ENCODE peak calls at places on chromosomes 2 and 18, in ten cellular contexts. Y, B, I, D, H, X, P, A, Z and R are unnamed samples. For H3K36me3, the result is how much of the 10 kb centered on the place peaks cover.

GRCh38 chr2:62974999-62975398 is 75.6 kb upstream of the OTX1 start:
- DNase-seq in I (no peak), P (no peak), D (no peak), Y (no peak), H (no peak), A (no peak), X (no peak), Z (no peak), B (no peak), R (no peak)

GRCh38 chr2:46800625-46801024 is 115.0 kb downstream of the MCFD2 start:
- DNase-seq in D (no peak), I (no peak), X (no peak), A (no peak), Z (no peak), Y (no peak), B (peak), P (no peak), H (no peak), R (no peak)

GRCh38 chr18:44803019-44803650 is 122.4 kb downstream of the SETBP1 start:
- DNase-seq in B (no peak), P (no peak), H (no peak), Z (peak), D (peak), X (no peak), A (no peak), I (no peak), Y (no peak), R (peak)

GRCh38 chr2:202193881-202194353 is 44.5 kb downstream of the SUMO1 start:
- DNase-seq in I (no peak), A (no peak), B (no peak), Z (no peak), P (peak), X (no peak), D (no peak), H (no peak), Y (no peak), R (no peak)

GRCh38 chr2:239250216-239251071 is 150.4 kb downstream of the HDAC4 start:
- DNase-seq in B (no peak), A (no peak), X (no peak), I (no peak), Z (no peak), H (no peak), Y (no peak), D (no peak), P (no peak), R (no peak)

GRCh38 chr2:48113767-48114166 is 207.5 kb upstream of the FBXO11 start:
- DNase-seq in D (no peak), Z (no peak), Y (no peak), X (no peak), B (no peak), I (no peak), A (peak), H (no peak), P (no peak), R (no peak)

GRCh38 chr2:127164761-127165538 is 55.1 kb downstream of the CYP27C1 start:
- DNase-seq in Y (no peak), H (no peak), X (no peak), B (no peak), A (no peak), P (peak), Z (no peak), D (no peak), I (no peak), R (no peak)

GRCh38 chr18:23433360-23433759 is 19.7 kb upstream of the RIOK3 start:
- DNase-seq in Y (no peak), I (no peak), X (no peak), Z (no peak), H (no peak), A (no peak), B (no peak), P (no peak), D (no peak), R (no peak)

GRCh38 chr18:77054288-77054605 is 78.3 kb downstream of the MBP start:
- DNase-seq in A (no peak), B (no peak), Z (no peak), D (no peak), H (no peak), Y (no peak), P (no peak), I (peak), X (no peak), R (no peak)

GRCh38 chr18:2070636-2071035 is 500.7 kb downstream of the METTL4 start:
- DNase-seq in Y (no peak), H (no peak), I (no peak), Z (no peak), A (no peak), D (no peak), X (no peak), P (no peak), B (no peak), R (no peak)

GRCh38 chr18:21740474-21740723 is 193 bp upstream of the MIB1 start:
- DNase-seq in P (peak), Z (peak), H (no peak), Y (no peak), B (peak), D (peak), X (no peak), I (no peak), A (peak), R (peak)

GRCh38 chr2:235005603-235006259 is 53.9 kb downstream of the SH3BP4 start:
- DNase-seq in Z (peak), I (peak), B (no peak), P (peak), D (no peak), A (no peak), Y (no peak), X (no peak), H (no peak), R (peak)

GRCh38 chr2:181307203-181307991 is 149.8 kb upstream of the ITGA4 start:
- DNase-seq in B (no peak), D (no peak), I (no peak), Y (no peak), A (no peak), Z (no peak), X (no peak), P (no peak), H (no peak), R (no peak)

GRCh38 chr2:11342561-11343343 is 1.7 kb downstream of the ROCK2 start:
- DNase-seq in B (peak), Y (no peak), A (peak), Z (peak), H (peak), P (no peak), I (no peak), D (peak), X (no peak), R (peak)

GRCh38 chr2:132416080-132416911 is at the start of gene GPR39:
- DNase-seq in I (peak), H (peak), X (no peak), A (peak), D (peak), Y (no peak), Z (peak), B (peak), P (peak), R (peak)

GRCh38 chr2:96903318-96903717 is 33.4 kb upstream of the SEMA4C start:
- DNase-seq in A (no peak), P (no peak), H (no peak), X (no peak), I (no peak), D (no peak), Y (no peak), B (no peak), Z (no peak), R (no peak)

GRCh38 chr2:216302981-216303676 is 69.2 kb downstream of the MARCHF4 start:
- DNase-seq in P (no peak), D (peak), B (no peak), Z (peak), Y (no peak), I (no peak), X (no peak), H (peak), A (no peak), R (no peak)

GRCh38 chr2:55148269-55148668 is 83.8 kb downstream of the CLHC1 start:
- DNase-seq in P (no peak), Z (no peak), I (no peak), D (peak), X (no peak), Y (no peak), H (no peak), A (peak), B (no peak), R (no peak)

GRCh38 chr18:36157441-36157840 is 27.7 kb downstream of the ELP2 start:
- DNase-seq in H (no peak), A (no peak), Y (no peak), P (no peak), B (no peak), X (no peak), D (peak), Z (peak), I (no peak), R (no peak)

GRCh38 chr2:241692448-241692847 is 5.8 kb upstream of the DTYMK start:
- DNase-seq in X (no peak), H (no peak), A (peak), D (peak), Y (no peak), Z (peak), I (no peak), P (no peak), B (no peak), R (no peak)

GRCh38 chr2:114935031-114935430 is 492.6 kb downstream of the DPP10 start:
- DNase-seq in D (no peak), X (no peak), P (no peak), H (no peak), I (no peak), Z (no peak), Y (no peak), B (no peak), A (no peak), R (no peak)

GRCh38 chr2:98912221-98912851 is 23.7 kb downstream of the CRACDL start:
- DNase-seq in A (peak), Z (peak), B (peak), I (no peak), H (no peak), D (peak), P (no peak), Y (no peak), X (no peak), R (peak)

GRCh38 chr2:16525265-16525887 is 140.3 kb downstream of the CYRIA start:
- DNase-seq in I (peak), P (peak), Z (no peak), B (no peak), A (peak), H (no peak), X (no peak), Y (no peak), D (no peak), R (peak)

GRCh38 chr18:77178559-77178958 is 46.0 kb upstream of the MBP start:
- DNase-seq in A (no peak), P (no peak), I (no peak), D (peak), Y (no peak), B (no peak), X (no peak), Z (peak), H (no peak), R (no peak)

GRCh38 chr2:10932345-10933151 is 20.8 kb downstream of the KCNF1 start:
- DNase-seq in H (no peak), Z (no peak), B (no peak), I (no peak), D (peak), A (no peak), P (no peak), X (no peak), Y (no peak), R (no peak)

GRCh38 chr18:51196811-51197660 is 445 bp downstream of the MEX3C start:
- DNase-seq in I (peak), A (no peak), X (no peak), B (peak), Y (no peak), Z (peak), P (peak), D (peak), H (peak), R (peak)

GRCh38 chr2:128195435-128195984 is 104.5 kb downstream of the UGGT1 start:
- DNase-seq in P (no peak), B (no peak), Y (no peak), H (no peak), A (no peak), X (no peak), Z (no peak), D (no peak), I (no peak), R (no peak)

GRCh38 chr2:133287709-133288108 is 280.6 kb downstream of the NCKAP5 start:
- DNase-seq in Z (peak), H (peak), B (no peak), I (no peak), X (no peak), A (peak), Y (no peak), D (peak), P (no peak), R (no peak)

GRCh38 chr2:43274721-43275120 is 48.3 kb upstream of the ZFP36L2 start:
- DNase-seq in A (no peak), Z (peak), Y (no peak), H (no peak), I (no peak), D (no peak), X (no peak), P (no peak), B (no peak), R (no peak)

GRCh38 chr2:104434363-104434792 is 419.5 kb upstream of the POU3F3 start:
- DNase-seq in H (no peak), A (no peak), B (no peak), Y (no peak), P (peak), I (no peak), Z (peak), D (no peak), X (no peak), R (no peak)

GRCh38 chr2:30219886-30220478 is 11.4 kb upstream of the LBH start:
- DNase-seq in H (no peak), Z (no peak), Y (no peak), I (no peak), B (no peak), D (no peak), P (no peak), X (no peak), A (no peak), R (no peak)

GRCh38 chr18:51417643-51418483 is 220.4 kb upstream of the MEX3C start:
- DNase-seq in X (no peak), B (no peak), Y (no peak), H (no peak), P (peak), I (no peak), Z (no peak), A (no peak), D (no peak), R (no peak)

GRCh38 chr2:219059725-219060682 is 717 bp downstream of the IHH start:
- DNase-seq in I (no peak), P (peak), D (no peak), X (peak), H (no peak), Y (no peak), Z (no peak), A (no peak), B (no peak), R (no peak)

GRCh38 chr2:147345246-147345645 is 499.6 kb upstream of the ACVR2A start:
- DNase-seq in H (no peak), D (no peak), X (no peak), Y (no peak), I (no peak), Z (peak), P (no peak), B (no peak), A (peak), R (no peak)

GRCh38 chr2:233451950-233452349 is 97.7 kb downstream of the DGKD start:
- DNase-seq in H (no peak), X (no peak), B (no peak), I (peak), Y (no peak), D (no peak), Z (no peak), P (no peak), A (no peak), R (no peak)

GRCh38 chr2:233455006-233455405 is 100.7 kb downstream of the DGKD start:
- DNase-seq in P (no peak), H (no peak), B (no peak), D (no peak), I (no peak), A (no peak), X (no peak), Y (no peak), Z (no peak), R (no peak)

GRCh38 chr2:233453916-233454315 is 99.6 kb downstream of the DGKD start:
- DNase-seq in A (no peak), B (no peak), Y (no peak), I (no peak), P (no peak), H (no peak), D (no peak), Z (no peak), X (no peak), R (no peak)

GRCh38 chr2:233455491-233455890 is 101.2 kb downstream of the DGKD start:
- DNase-seq in H (no peak), A (no peak), I (no peak), Y (no peak), B (no peak), D (no peak), Z (no peak), P (no peak), X (no peak), R (no peak)

GRCh38 chr2:233453111-233453915 is 99.0 kb downstream of the DGKD start:
- DNase-seq in A (no peak), D (no peak), Z (no peak), P (no peak), B (no peak), X (no peak), Y (no peak), H (no peak), I (no peak), R (peak)
- H3K36me3 ChIP-seq in A (half or more), D (under half), Z (under half), P (under half), B (half or more), X (half or more), Y (half or more), H (half or more), I (under half), R (under half)

GRCh38 chr2:86150502-86150901 is 44.5 kb downstream of the PTCD3 start:
- DNase-seq in I (no peak), D (no peak), X (no peak), B (no peak), Z (no peak), A (no peak), P (no peak), H (no peak), Y (no peak), R (no peak)
- H3K36me3 ChIP-seq in I (half or more), D (under half), X (half or more), B (under half), Z (under half), A (half or more), P (under half), H (half or more), Y (half or more), R (under half)

GRCh38 chr2:73448856-73449255 is 63.2 kb downstream of the ALMS1 start:
- DNase-seq in I (no peak), D (no peak), P (no peak), X (no peak), Y (no peak), Z (no peak), A (no peak), H (no peak), B (no peak), R (no peak)
- H3K36me3 ChIP-seq in I (half or more), D (under half), P (under half), X (under half), Y (under half), Z (under half), A (under half), H (under half), B (under half), R (under half)

GRCh38 chr18:54878662-54879058 is 50.4 kb downstream of the RAB27B start:
- DNase-seq in A (no peak), Z (no peak), D (peak), X (no peak), H (no peak), B (no peak), I (no peak), P (no peak), Y (no peak), R (no peak)
- H3K36me3 ChIP-seq in A (under half), Z (under half), D (under half), X (under half), H (under half), B (under half), I (under half), P (under half), Y (under half), R (under half)

GRCh38 chr2:233838726-233839446 is 15.4 kb downstream of the HJURP start:
- DNase-seq in D (no peak), A (no peak), X (no peak), I (no peak), Z (no peak), Y (no peak), H (no peak), B (no peak), P (no peak), R (peak)
- H3K36me3 ChIP-seq in D (under half), A (half or more), X (under half), I (half or more), Z (under half), Y (under half), H (half or more), B (under half), P (half or more), R (under half)

GRCh38 chr18:49490246-49490762 is 3.3 kb upstream of the C18orf32 start:
- DNase-seq in Y (no peak), H (peak), I (no peak), X (no peak), P (no peak), A (no peak), Z (peak), D (no peak), B (no peak), R (no peak)

GRCh38 chr18:49487711-49488310 is 777 bp upstream of the C18orf32 start:
- DNase-seq in Y (no peak), B (no peak), A (no peak), P (no peak), Z (no peak), D (no peak), I (no peak), X (no peak), H (no peak), R (no peak)

GRCh38 chr18:49483198-49483597 is 3.8 kb downstream of the C18orf32 start:
- DNase-seq in I (no peak), A (no peak), P (no peak), Y (no peak), H (no peak), B (no peak), Z (no peak), X (no peak), D (no peak), R (no peak)

GRCh38 chr18:49486959-49487710 is at the start of gene C18orf32:
- DNase-seq in Z (peak), A (peak), D (peak), I (peak), H (peak), X (peak), P (peak), Y (peak), B (peak), R (peak)

DNA sequence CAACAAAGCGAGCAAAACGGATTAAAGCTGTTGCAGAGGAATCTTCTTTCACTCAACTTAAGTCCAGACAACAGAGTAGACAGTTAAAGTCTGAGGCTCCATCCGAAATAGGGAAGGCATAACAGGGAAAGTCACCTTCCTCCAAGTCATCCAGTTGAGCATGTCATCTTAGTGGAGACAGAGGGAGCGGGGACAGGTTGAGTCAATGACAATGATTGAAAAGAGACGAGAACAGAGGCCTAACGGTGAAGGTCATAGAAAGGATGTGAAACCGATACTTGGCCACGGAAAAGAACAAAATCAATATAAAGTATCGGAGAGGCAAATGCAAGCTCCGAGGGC is 446 bp downstream of the C18orf32 start:
- DNase-seq in D (no peak), A (no peak), H (no peak), Y (no peak), I (no peak), X (no peak), P (no peak), Z (peak), B (no peak), R (no peak)
- H3K36me3 ChIP-seq in D (under half), A (under half), H (half or more), Y (under half), I (half or more), X (under half), P (under half), Z (under half), B (under half), R (under half)

DNA sequence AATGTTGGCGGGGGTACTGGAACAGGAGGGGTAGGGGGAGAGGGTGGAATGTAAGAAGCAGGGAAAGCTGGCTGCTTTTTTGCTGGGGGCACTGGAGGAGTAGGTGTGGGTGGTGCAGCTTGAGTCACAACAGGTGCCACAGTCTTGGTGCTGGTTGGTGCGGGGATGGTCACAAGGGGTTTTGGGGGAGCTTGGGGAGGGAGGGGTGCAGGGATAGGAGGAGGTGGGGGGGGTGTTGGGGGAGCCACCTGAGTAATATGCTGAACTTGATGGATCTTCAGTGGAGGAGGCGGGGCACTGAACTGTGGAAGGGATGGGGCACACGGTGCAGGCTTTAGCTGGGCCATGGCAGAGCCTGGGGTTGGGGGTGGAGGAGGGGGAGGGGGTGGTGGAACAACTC is 94.4 kb downstream of the RAPH1 start:
- DNase-seq in Y (no peak), A (no peak), B (no peak), D (no peak), I (no peak), H (no peak), X (no peak), Z (no peak), P (no peak), R (no peak)
- H3K36me3 ChIP-seq in Y (under half), A (under half), B (under half), D (under half), I (under half), H (half or more), X (under half), Z (under half), P (under half), R (under half)

GRCh38 chr2:85631316-85631715 is 15.3 kb downstream of the USP39 start:
- DNase-seq in Y (no peak), P (no peak), A (no peak), H (no peak), D (no peak), B (no peak), Z (no peak), X (no peak), I (no peak), R (no peak)

DNA sequence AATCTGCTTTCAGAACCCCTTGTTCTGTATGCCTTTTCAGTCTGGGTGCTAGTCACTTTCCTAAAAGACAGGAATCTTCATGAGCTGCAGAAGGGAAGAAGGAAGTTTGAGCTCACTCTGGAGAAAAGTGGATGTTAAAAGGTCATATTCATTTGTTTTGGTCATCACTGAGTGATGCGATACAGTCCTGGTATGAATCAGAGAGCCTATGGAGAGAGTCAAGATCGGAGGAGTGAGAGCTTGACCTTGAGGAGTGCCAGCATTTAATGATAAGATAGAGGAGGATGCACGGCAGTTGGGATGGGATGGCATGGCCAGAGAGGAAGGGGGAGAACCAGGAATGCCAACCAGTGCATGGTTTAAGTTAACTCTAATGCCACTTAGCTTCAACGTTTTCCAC is 19.6 kb downstream of the USP39 start:
- DNase-seq in Y (no peak), P (no peak), D (peak), Z (no peak), B (no peak), X (no peak), H (no peak), A (no peak), I (no peak), R (peak)
- H3K36me3 ChIP-seq in Y (half or more), P (under half), D (half or more), Z (under half), B (under half), X (half or more), H (half or more), A (half or more), I (half or more), R (under half)